ENCODE peak calls at places on chromosomes 2 and 18, in seven cellular contexts. V is ovary, B is right lobe of liver, R is fibroblast of lung, P is GM20000, T is A549, X is glutamatergic neuron. I is an unnamed sample.

GRCh38 chr2:42360493-42360889 is 526 bp downstream of the COX7A2L start:
- DNase-seq in T (no peak), B (no peak), V (no peak), R (no peak), X (no peak), P (no peak), I (no peak)

GRCh38 chr2:118856978-118857676 is 9.7 kb upstream of the EN1 start:
- DNase-seq in P (no peak), T (no peak), R (no peak), X (peak; percentile 25), B (no peak), V (no peak), I (no peak)

GRCh38 chr2:12192762-12193161 is 446.3 kb downstream of the LPIN1 start:
- DNase-seq in R (no peak), V (no peak), B (no peak), X (no peak), T (no peak), P (no peak), I (no peak)

GRCh38 chr2:208315081-208315788 is 49.2 kb downstream of the PIKFYVE start:
- DNase-seq in B (no peak), X (no peak), R (peak; percentile 44), P (peak; percentile 36), V (no peak), T (peak; percentile 6), I (no peak)

GRCh38 chr2:199303814-199304213 is 153.9 kb downstream of the SATB2 start:
- DNase-seq in V (no peak), R (peak; percentile 85), T (no peak), X (no peak), P (no peak), B (no peak), I (no peak)

GRCh38 chr2:239186516-239186915 is 214.3 kb downstream of the HDAC4 start:
- DNase-seq in V (no peak), B (peak; percentile 26), P (no peak), R (no peak), X (peak; percentile 3), T (no peak), I (peak; percentile 43)

GRCh38 chr2:170716851-170717598 is 1.9 kb downstream of the SP5 start:
- DNase-seq in R (peak; percentile 34), P (peak; percentile 75), V (no peak), T (peak; percentile 56), X (peak; percentile 81), B (no peak), I (no peak)

GRCh38 chr2:16713011-16713423 is 47.4 kb upstream of the CYRIA start:
- DNase-seq in V (no peak), P (peak; percentile 25), R (no peak), B (no peak), X (no peak), T (no peak), I (no peak)

GRCh38 chr2:174120346-174120745 is 128.0 kb downstream of the OLA1 start:
- DNase-seq in V (no peak), T (peak; percentile 11), X (no peak), B (no peak), R (peak; percentile 31), P (no peak), I (no peak)

GRCh38 chr18:46370898-46371297 is 266.7 kb downstream of the HAUS1 start:
- DNase-seq in T (no peak), P (no peak), B (no peak), R (no peak), V (no peak), X (no peak), I (no peak)

GRCh38 chr2:20212871-20213503 is 11.9 kb downstream of the SDC1 start:
- DNase-seq in T (no peak), P (no peak), V (peak; percentile 60), X (no peak), B (peak; percentile 88), R (no peak), I (no peak)

GRCh38 chr2:219701847-219702634 is 74.6 kb downstream of the SLC4A3 start:
- DNase-seq in V (no peak), X (no peak), B (no peak), T (no peak), R (peak; percentile 71), P (no peak), I (no peak)

GRCh38 chr2:201984333-201984732 is 49.3 kb upstream of the FZD7 start:
- DNase-seq in V (no peak), X (no peak), R (no peak), P (no peak), B (no peak), T (no peak), I (no peak)

DNA sequence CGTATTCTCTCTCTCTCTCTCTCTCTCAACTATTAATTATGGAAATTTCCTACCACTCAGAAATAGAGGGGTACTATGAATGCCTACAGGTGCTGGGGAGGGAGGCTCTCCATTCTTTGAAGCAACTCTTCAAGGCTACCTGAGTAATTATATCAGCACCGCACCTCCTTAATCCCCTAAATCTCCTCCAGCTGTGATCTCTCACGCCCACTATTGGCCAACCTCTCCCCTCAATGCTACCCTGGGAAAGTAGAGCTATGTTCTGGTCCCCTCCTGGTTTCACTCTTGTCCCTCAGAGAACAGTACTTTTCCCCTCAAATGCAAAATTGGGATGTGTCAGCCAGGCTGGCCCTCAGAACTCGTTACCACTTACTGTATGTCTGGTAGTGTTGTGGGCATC is 1.6 kb downstream of the MOCOS start:
- DNase-seq in R (no peak), P (peak; percentile 11), B (no peak), T (no peak), V (no peak), X (no peak), I (no peak)
- TF ChIP-seq CTCF in R (no peak), P (no peak), B (no peak), T (no peak), V (no peak), X (no peak), I (no peak)

GRCh38 chr2:38578832-38579231 is 23.9 kb downstream of the HNRNPLL start:
- DNase-seq in R (no peak), P (no peak), T (no peak), X (no peak), V (no peak), B (no peak), I (no peak)

GRCh38 chr2:38580237-38580636 is 22.5 kb downstream of the HNRNPLL start:
- DNase-seq in R (no peak), T (no peak), B (no peak), V (no peak), X (no peak), P (no peak), I (no peak)

GRCh38 chr2:38583994-38584393 is 18.7 kb downstream of the HNRNPLL start:
- DNase-seq in P (no peak), V (no peak), X (no peak), B (no peak), R (no peak), T (no peak), I (no peak)

GRCh38 chr2:38583524-38583923 is 19.2 kb downstream of the HNRNPLL start:
- DNase-seq in T (no peak), B (no peak), X (no peak), R (no peak), V (no peak), P (no peak), I (no peak)

DNA sequence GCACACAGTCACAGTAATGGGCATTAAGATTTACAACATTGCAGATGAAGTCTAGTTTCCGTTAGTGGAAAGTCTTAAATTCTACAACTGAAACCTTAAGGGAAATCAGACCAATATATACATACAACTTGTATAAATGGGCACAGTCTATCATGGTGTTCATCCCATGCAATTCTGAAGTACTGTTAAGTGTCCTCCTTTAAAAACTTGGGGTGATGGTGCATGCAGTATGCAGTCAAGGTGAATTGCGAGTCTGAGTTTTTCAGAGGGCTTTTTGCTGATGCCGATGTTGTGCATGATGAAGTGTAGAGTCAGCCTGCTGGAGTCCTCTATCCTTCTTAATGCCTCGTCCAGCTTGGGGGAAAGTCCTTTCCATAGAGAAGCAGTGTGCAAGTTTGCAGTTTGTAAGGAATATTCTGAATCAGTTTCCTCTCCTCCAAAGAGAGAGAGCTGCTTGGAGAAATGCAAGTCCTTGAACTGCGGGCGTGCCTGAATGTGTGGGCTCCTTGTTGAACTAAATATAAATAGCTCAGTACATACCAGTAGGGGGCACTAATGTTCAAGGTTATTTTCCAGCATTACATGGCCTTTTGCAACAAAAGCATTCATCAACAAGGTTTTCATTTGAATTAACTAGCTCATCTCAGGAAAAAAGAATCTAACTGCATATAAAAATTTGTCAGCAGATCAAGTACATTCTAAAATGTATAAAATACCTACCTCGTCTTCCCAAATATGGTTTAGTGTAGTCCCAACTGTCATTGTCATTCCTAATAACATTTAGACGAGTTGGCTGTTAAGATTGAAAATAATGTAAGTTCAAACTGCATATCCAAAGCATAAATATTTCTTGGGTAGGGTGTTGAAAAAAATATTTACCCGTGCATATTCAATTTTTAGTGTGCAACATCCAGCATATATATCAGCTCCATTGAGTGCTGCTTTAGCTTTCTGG is 21.3 kb downstream of the HNRNPLL start:
- DNase-seq in X (no peak), T (peak; percentile 83), B (no peak), P (peak; percentile 30), V (peak; percentile 76), R (peak; percentile 89), I (no peak)
- TF ChIP-seq CTCF in X (peak; percentile 82), T (peak; percentile 94), B (peak; percentile 70), P (peak; percentile 17), V (peak; percentile 62), R (peak; percentile 53), I (peak; percentile 89)

GRCh38 chr18:58451972-58452334 is 176.9 kb downstream of the ALPK2 start:
- DNase-seq in P (no peak), V (no peak), T (no peak), X (no peak), R (no peak), B (peak; percentile 87), I (no peak)

GRCh38 chr18:58453913-58454317 is 175.0 kb downstream of the ALPK2 start:
- DNase-seq in B (peak; percentile 66), T (no peak), P (no peak), R (no peak), X (no peak), V (no peak), I (no peak)

GRCh38 chr18:58451115-58451971 is 177.5 kb downstream of the ALPK2 start:
- DNase-seq in T (no peak), P (no peak), B (peak; percentile 81), R (no peak), V (no peak), X (no peak), I (no peak)

GRCh38 chr18:58453167-58453804 is 175.6 kb downstream of the ALPK2 start:
- DNase-seq in V (no peak), P (no peak), R (no peak), B (peak; percentile 85), T (no peak), X (no peak), I (no peak)

GRCh38 chr18:58452392-58453166 is 176.3 kb downstream of the ALPK2 start:
- DNase-seq in V (no peak), T (no peak), B (peak; percentile 89), X (no peak), R (no peak), P (no peak), I (no peak)
- TF ChIP-seq CTCF in V (no peak), T (peak; percentile 12), B (peak; percentile 29), X (no peak), R (no peak), P (no peak), I (no peak)

DNA sequence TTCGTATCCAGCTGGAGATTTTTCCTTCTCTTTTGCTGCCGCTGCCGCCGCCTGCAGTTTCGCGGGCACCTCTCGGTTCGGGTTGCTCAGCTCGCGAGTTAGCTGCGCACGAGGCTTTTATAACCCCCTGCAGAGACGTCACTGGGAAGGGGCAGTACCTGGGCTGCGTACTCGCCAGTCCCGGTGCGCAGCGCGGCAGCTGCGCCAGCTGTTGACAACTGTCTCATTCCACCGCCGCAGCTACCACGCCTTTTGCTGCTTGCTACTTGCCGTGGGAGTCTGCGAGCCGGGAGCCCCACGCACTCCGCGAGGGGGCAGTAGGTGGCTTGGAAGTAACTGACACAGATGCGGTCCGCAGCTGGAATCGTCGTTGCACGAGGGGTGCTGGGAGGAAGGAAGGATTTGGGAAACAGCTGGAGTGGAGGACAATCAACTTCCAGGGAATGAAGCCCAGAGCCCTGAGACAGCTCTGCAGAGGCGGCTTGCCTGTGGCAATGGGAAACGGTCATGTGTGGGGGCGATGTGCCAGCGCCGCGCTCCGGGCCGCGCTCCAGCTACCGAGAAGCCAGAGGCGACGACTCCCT is at the start of gene TACR1:
- DNase-seq in P (peak; percentile 71), T (peak; percentile 86), X (peak; percentile 59), B (peak; percentile 62), R (peak; percentile 76), V (peak; percentile 73), I (peak; percentile 87)
- TF ChIP-seq CTCF in P (peak; percentile 39), T (peak; percentile 77), X (peak; percentile 22), B (peak; percentile 58), R (peak; percentile 75), V (peak; percentile 13), I (peak; percentile 82)